ENCODE peak calls at places on chromosomes 5 and 9, in ten cellular contexts. One of them, this sample, is unnamed.
A peak's percentile ranks its signal among the peaks of the same experiment; 100 is the strongest.

GRCh38 chr9:92717201-92718085 is 47.2 kb downstream of the BICD2 start:
- DNase-seq in spleen: peak; percentile 73
- DNase-seq in tibial artery: no peak
- DNase-seq in neuronal stem cell: no peak
- DNase-seq in coronary artery: no peak
- DNase-seq in BJ: no peak
- DNase-seq in GM06990: peak; percentile 55
- DNase-seq in thyroid gland: no peak
- DNase-seq in A549: no peak
- DNase-seq in skeletal muscle cell: no peak
- DNase-seq in this sample: no peak

GRCh38 chr5:117590944-117591343 is 1016.3 kb upstream of the SEMA6A start:
- DNase-seq in spleen: no peak
- DNase-seq in tibial artery: no peak
- DNase-seq in neuronal stem cell: no peak
- DNase-seq in coronary artery: no peak
- DNase-seq in BJ: no peak
- DNase-seq in GM06990: no peak
- DNase-seq in thyroid gland: no peak
- DNase-seq in A549: no peak
- DNase-seq in skeletal muscle cell: no peak
- DNase-seq in this sample: no peak

GRCh38 chr5:133467712-133468463 is 144.5 kb downstream of the FSTL4 start:
- DNase-seq in spleen: no peak
- DNase-seq in tibial artery: no peak
- DNase-seq in neuronal stem cell: no peak
- DNase-seq in coronary artery: no peak
- DNase-seq in BJ: no peak
- DNase-seq in GM06990: no peak
- DNase-seq in thyroid gland: no peak
- DNase-seq in A549: no peak
- DNase-seq in skeletal muscle cell: no peak
- DNase-seq in this sample: no peak

GRCh38 chr5:67244345-67244793 is 47.8 kb upstream of the CD180 start:
- DNase-seq in spleen: no peak
- DNase-seq in tibial artery: no peak
- DNase-seq in neuronal stem cell: no peak
- DNase-seq in coronary artery: no peak
- DNase-seq in BJ: no peak
- DNase-seq in GM06990: no peak
- DNase-seq in thyroid gland: peak; percentile 61
- DNase-seq in A549: no peak
- DNase-seq in skeletal muscle cell: no peak
- DNase-seq in this sample: no peak

GRCh38 chr5:10476878-10477277 is 35.2 kb downstream of the ROPN1L start:
- DNase-seq in spleen: no peak
- DNase-seq in tibial artery: no peak
- DNase-seq in neuronal stem cell: no peak
- DNase-seq in coronary artery: no peak
- DNase-seq in BJ: no peak
- DNase-seq in GM06990: no peak
- DNase-seq in thyroid gland: no peak
- DNase-seq in A549: no peak
- DNase-seq in skeletal muscle cell: no peak
- DNase-seq in this sample: no peak

GRCh38 chr5:131067596-131067995 is 97.5 kb downstream of the HINT1 start:
- DNase-seq in spleen: no peak
- DNase-seq in tibial artery: no peak
- DNase-seq in neuronal stem cell: no peak
- DNase-seq in coronary artery: no peak
- DNase-seq in BJ: no peak
- DNase-seq in GM06990: no peak
- DNase-seq in thyroid gland: no peak
- DNase-seq in A549: no peak
- DNase-seq in skeletal muscle cell: no peak
- DNase-seq in this sample: no peak

GRCh38 chr5:33840927-33841547 is 50.8 kb downstream of the ADAMTS12 start:
- DNase-seq in spleen: no peak
- DNase-seq in tibial artery: no peak
- DNase-seq in neuronal stem cell: no peak
- DNase-seq in coronary artery: no peak
- DNase-seq in BJ: no peak
- DNase-seq in GM06990: no peak
- DNase-seq in thyroid gland: no peak
- DNase-seq in A549: no peak
- DNase-seq in skeletal muscle cell: no peak
- DNase-seq in this sample: no peak

GRCh38 chr9:86868611-86869010 is 78.7 kb downstream of the GAS1 start:
- DNase-seq in spleen: no peak
- DNase-seq in tibial artery: no peak
- DNase-seq in neuronal stem cell: no peak
- DNase-seq in coronary artery: no peak
- DNase-seq in BJ: no peak
- DNase-seq in GM06990: no peak
- DNase-seq in thyroid gland: no peak
- DNase-seq in A549: no peak
- DNase-seq in skeletal muscle cell: no peak
- DNase-seq in this sample: no peak

GRCh38 chr9:16458696-16459420 is 411.6 kb downstream of the BNC2 start:
- DNase-seq in spleen: no peak
- DNase-seq in tibial artery: no peak
- DNase-seq in neuronal stem cell: no peak
- DNase-seq in coronary artery: no peak
- DNase-seq in BJ: no peak
- DNase-seq in GM06990: peak; percentile 60
- DNase-seq in thyroid gland: no peak
- DNase-seq in A549: no peak
- DNase-seq in skeletal muscle cell: peak; percentile 25
- DNase-seq in this sample: no peak

GRCh38 chr9:127319366-127320121 is 55.0 kb downstream of the GARNL3 start:
- DNase-seq in spleen: no peak
- DNase-seq in tibial artery: no peak
- DNase-seq in neuronal stem cell: no peak
- DNase-seq in coronary artery: no peak
- DNase-seq in BJ: no peak
- DNase-seq in GM06990: peak; percentile 20
- DNase-seq in thyroid gland: no peak
- DNase-seq in A549: no peak
- DNase-seq in skeletal muscle cell: no peak
- DNase-seq in this sample: no peak

GRCh38 chr9:69945671-69946141 is 97.9 kb upstream of the MAMDC2 start:
- DNase-seq in spleen: no peak
- DNase-seq in tibial artery: peak; percentile 64
- DNase-seq in neuronal stem cell: no peak
- DNase-seq in coronary artery: no peak
- DNase-seq in BJ: peak; percentile 85
- DNase-seq in GM06990: no peak
- DNase-seq in thyroid gland: peak; percentile 11
- DNase-seq in A549: peak; percentile 10
- DNase-seq in skeletal muscle cell: peak; percentile 75
- DNase-seq in this sample: no peak

GRCh38 chr9:34524349-34524748 is 1.6 kb upstream of the ENHO start:
- DNase-seq in spleen: no peak
- DNase-seq in tibial artery: no peak
- DNase-seq in neuronal stem cell: no peak
- DNase-seq in coronary artery: no peak
- DNase-seq in BJ: no peak
- DNase-seq in GM06990: no peak
- DNase-seq in thyroid gland: no peak
- DNase-seq in A549: no peak
- DNase-seq in skeletal muscle cell: no peak
- DNase-seq in this sample: no peak

DNA sequence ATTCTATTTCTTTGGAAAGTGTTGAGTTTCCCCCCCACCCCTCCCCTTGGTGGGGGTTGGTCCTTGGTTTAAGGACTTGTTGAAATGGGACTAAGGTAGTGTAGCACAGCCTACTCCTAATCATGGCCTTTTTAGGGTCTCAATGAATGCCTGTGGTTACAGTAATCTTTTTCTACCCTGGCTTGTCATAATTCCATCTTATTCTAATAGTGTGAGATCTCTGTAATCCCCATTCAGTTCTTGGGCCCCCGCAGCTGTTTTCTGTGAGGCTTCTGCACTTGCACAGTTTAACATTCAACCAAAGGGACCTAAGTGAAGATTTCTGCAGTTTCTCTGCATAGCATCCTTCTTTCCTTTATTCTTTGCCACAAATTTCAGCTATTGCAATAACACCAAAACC is 30.7 kb downstream of the TNFSF15 start:
- DNase-seq in spleen: no peak
- DNase-seq in tibial artery: no peak
- DNase-seq in neuronal stem cell: no peak
- DNase-seq in coronary artery: no peak
- DNase-seq in BJ: no peak
- DNase-seq in GM06990: no peak
- DNase-seq in thyroid gland: no peak
- DNase-seq in A549: no peak
- DNase-seq in skeletal muscle cell: no peak
- DNase-seq in this sample: peak; percentile 22
- H3K4me3 ChIP-seq in spleen: no peak overlapping the region
- H3K4me3 ChIP-seq in tibial artery: no peak overlapping the region
- H3K4me3 ChIP-seq in neuronal stem cell: no peak overlapping the region
- H3K4me3 ChIP-seq in coronary artery: no peak overlapping the region
- H3K4me3 ChIP-seq in BJ: no peak overlapping the region
- H3K4me3 ChIP-seq in GM06990: no peak overlapping the region
- H3K4me3 ChIP-seq in thyroid gland: no peak overlapping the region
- H3K4me3 ChIP-seq in A549: no peak overlapping the region
- H3K4me3 ChIP-seq in skeletal muscle cell: no peak overlapping the region
- H3K4me3 ChIP-seq in this sample: no peak overlapping the region

DNA sequence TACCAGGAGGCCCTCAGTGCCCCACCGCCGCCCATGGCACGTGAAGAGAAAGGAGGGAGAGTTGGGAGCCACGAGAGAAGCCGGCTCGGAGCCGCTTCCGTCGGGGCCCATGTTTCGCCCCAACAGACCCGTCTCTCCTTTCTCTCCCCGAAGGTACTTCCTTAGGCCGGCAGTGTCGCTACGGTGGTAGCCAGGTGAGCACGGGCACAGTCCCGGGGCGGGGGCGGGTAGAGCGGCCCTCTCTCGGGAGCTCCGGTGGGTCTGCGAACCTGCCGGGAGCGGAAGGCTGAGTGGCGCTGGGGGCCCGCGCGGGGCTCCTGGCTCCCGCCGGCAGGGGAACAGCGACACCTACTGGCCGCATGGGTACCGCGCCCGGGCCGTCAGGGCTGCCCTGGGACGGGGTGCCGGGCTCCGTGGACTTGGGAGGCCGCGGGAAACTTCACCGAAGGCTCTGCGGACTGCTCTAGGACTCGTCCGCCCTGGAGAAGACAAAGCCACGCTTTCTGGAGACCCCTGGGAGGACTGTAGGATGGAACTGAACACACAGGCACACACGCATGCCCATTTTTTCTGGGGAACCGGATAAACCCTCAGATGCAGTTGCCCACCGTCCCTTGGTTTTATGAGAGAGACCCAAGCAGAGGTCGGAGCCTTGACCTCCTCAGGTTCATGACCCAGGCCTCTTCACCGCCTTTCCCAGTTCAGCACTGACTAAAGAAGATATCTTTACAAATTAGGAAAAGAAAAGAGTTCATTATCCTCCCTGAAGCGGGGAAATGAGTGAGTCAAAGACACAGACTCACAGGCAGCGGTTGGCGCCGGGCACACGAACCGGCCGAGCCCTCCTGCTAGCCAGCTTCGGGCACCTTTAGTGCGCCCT is 202.5 kb downstream of the MEF2C start:
- DNase-seq in spleen: peak; percentile 93
- DNase-seq in tibial artery: no peak
- DNase-seq in neuronal stem cell: no peak
- DNase-seq in coronary artery: no peak
- DNase-seq in BJ: no peak
- DNase-seq in GM06990: peak; percentile 78
- DNase-seq in thyroid gland: peak; percentile 66
- DNase-seq in A549: peak; percentile 56
- DNase-seq in skeletal muscle cell: no peak
- DNase-seq in this sample: no peak
- H3K4me3 ChIP-seq in spleen: peak overlapping the region; percentile 69
- H3K4me3 ChIP-seq in tibial artery: peak overlapping the region; percentile 21
- H3K4me3 ChIP-seq in neuronal stem cell: no peak overlapping the region
- H3K4me3 ChIP-seq in coronary artery: peak overlapping the region; percentile 64
- H3K4me3 ChIP-seq in BJ: peak overlapping the region; percentile 18
- H3K4me3 ChIP-seq in GM06990: peak overlapping the region; percentile 69
- H3K4me3 ChIP-seq in thyroid gland: no peak overlapping the region
- H3K4me3 ChIP-seq in A549: peak overlapping the region; percentile 28
- H3K4me3 ChIP-seq in skeletal muscle cell: peak overlapping the region; percentile 33
- H3K4me3 ChIP-seq in this sample: peak overlapping the region; percentile 34

GRCh38 chr9:108272350-108272899 is 583.4 kb downstream of the ACTL7B start:
- DNase-seq in spleen: no peak
- DNase-seq in tibial artery: peak; percentile 51
- DNase-seq in neuronal stem cell: no peak
- DNase-seq in coronary artery: no peak
- DNase-seq in BJ: no peak
- DNase-seq in GM06990: no peak
- DNase-seq in thyroid gland: peak; percentile 23
- DNase-seq in A549: peak; percentile 61
- DNase-seq in skeletal muscle cell: peak; percentile 29
- DNase-seq in this sample: no peak
- H3K4me3 ChIP-seq in spleen: peak overlapping the region; percentile 27
- H3K4me3 ChIP-seq in tibial artery: no peak overlapping the region
- H3K4me3 ChIP-seq in neuronal stem cell: no peak overlapping the region
- H3K4me3 ChIP-seq in coronary artery: peak overlapping the region; percentile 22
- H3K4me3 ChIP-seq in BJ: peak overlapping the region; percentile 12
- H3K4me3 ChIP-seq in GM06990: no peak overlapping the region
- H3K4me3 ChIP-seq in thyroid gland: no peak overlapping the region
- H3K4me3 ChIP-seq in A549: no peak overlapping the region
- H3K4me3 ChIP-seq in skeletal muscle cell: peak overlapping the region; percentile 34
- H3K4me3 ChIP-seq in this sample: peak overlapping the region; percentile 27

DNA sequence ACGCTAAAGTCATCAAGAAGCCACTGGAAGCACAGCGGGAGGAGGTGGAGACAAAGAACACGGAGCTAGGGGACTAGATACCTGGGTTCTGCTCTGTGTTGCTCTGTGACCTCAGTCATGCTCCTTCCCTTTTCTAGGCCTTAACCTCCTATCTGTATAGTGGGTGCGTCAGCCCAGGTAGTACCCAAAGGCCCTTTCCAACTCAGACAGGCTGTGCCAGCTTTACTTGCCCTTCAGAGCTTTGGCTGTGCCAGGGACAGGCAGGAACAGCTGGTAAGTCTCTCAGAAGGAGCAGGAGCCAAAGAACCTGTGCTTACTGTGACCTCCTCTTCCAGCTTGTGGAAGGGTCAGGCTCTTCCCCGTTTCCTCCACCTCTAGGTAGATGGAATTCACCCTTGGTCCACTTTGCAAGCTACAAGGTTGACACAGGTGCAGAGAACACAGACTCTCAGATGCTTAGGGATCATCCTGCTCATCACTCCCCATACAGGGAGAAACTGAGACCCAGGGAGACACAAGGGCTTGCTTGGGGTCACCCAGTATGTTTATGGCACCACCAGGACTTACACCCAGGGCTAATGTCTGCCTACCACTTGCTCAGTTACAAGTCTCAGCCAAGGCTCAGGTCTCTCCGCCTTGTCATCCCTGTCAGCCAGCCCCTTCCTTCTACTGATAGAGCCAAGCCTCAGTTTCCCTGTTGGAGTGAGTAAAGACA is 1.7 kb downstream of the CCDC69 start:
- DNase-seq in spleen: no peak
- DNase-seq in tibial artery: no peak
- DNase-seq in neuronal stem cell: no peak
- DNase-seq in coronary artery: no peak
- DNase-seq in BJ: no peak
- DNase-seq in GM06990: no peak
- DNase-seq in thyroid gland: no peak
- DNase-seq in A549: no peak
- DNase-seq in skeletal muscle cell: no peak
- DNase-seq in this sample: no peak
- H3K4me3 ChIP-seq in spleen: peak overlapping the region; percentile 88
- H3K4me3 ChIP-seq in tibial artery: peak overlapping the region; percentile 86
- H3K4me3 ChIP-seq in neuronal stem cell: no peak overlapping the region
- H3K4me3 ChIP-seq in coronary artery: peak overlapping the region; percentile 86
- H3K4me3 ChIP-seq in BJ: no peak overlapping the region
- H3K4me3 ChIP-seq in GM06990: peak overlapping the region; percentile 87
- H3K4me3 ChIP-seq in thyroid gland: no peak overlapping the region
- H3K4me3 ChIP-seq in A549: no peak overlapping the region
- H3K4me3 ChIP-seq in skeletal muscle cell: no peak overlapping the region
- H3K4me3 ChIP-seq in this sample: peak overlapping the region; percentile 91

GRCh38 chr5:122313001-122313402 is 965 bp downstream of the SNCAIP start:
- DNase-seq in spleen: no peak
- DNase-seq in tibial artery: peak; percentile 62
- DNase-seq in neuronal stem cell: peak; percentile 17
- DNase-seq in coronary artery: no peak
- DNase-seq in BJ: no peak
- DNase-seq in GM06990: no peak
- DNase-seq in thyroid gland: no peak
- DNase-seq in A549: no peak
- DNase-seq in skeletal muscle cell: no peak
- DNase-seq in this sample: no peak
- H3K4me3 ChIP-seq in spleen: peak overlapping the region; percentile 70
- H3K4me3 ChIP-seq in tibial artery: peak overlapping the region; percentile 82
- H3K4me3 ChIP-seq in neuronal stem cell: peak overlapping the region; percentile 54
- H3K4me3 ChIP-seq in coronary artery: peak overlapping the region; percentile 83
- H3K4me3 ChIP-seq in BJ: peak overlapping the region; percentile 66
- H3K4me3 ChIP-seq in GM06990: peak overlapping the region; percentile 51
- H3K4me3 ChIP-seq in thyroid gland: no peak overlapping the region
- H3K4me3 ChIP-seq in A549: no peak overlapping the region
- H3K4me3 ChIP-seq in skeletal muscle cell: peak overlapping the region; percentile 78
- H3K4me3 ChIP-seq in this sample: peak overlapping the region; percentile 69

This sample was measured in vagina.